ENCODE peak calls at places on chromosomes 3 and 15, in four cellular contexts. N, L, E and H are unnamed samples.
A peak's percentile ranks its signal among the peaks of the same experiment; 100 is the strongest.

GRCh38 chr15:70132148-70132547 is 34.4 kb upstream of the TLE3 start:
- DNase-seq in N (no peak), L (no peak), E (no peak), H (no peak)

GRCh38 chr3:192408007-192408655 is 319.2 kb downstream of the FGF12 start:
- DNase-seq in N (no peak), L (no peak), E (peak; percentile 61), H (no peak)

GRCh38 chr3:149267565-149267964 is 45.9 kb upstream of the CP start:
- DNase-seq in N (no peak), L (no peak), E (no peak), H (no peak)

GRCh38 chr15:85530079-85530478 is 149.7 kb downstream of the AKAP13 start:
- DNase-seq in N (no peak), L (no peak), E (peak; percentile 19), H (no peak)

GRCh38 chr15:79023918-79024317 is 66.7 kb downstream of the RASGRF1 start:
- DNase-seq in N (no peak), L (no peak), E (no peak), H (no peak)

GRCh38 chr3:160797306-160797705 is 41.3 kb downstream of the PPM1L start:
- DNase-seq in N (no peak), L (no peak), E (no peak), H (no peak)

GRCh38 chr15:32861741-32862140 is 143.9 kb downstream of the GREM1 start:
- DNase-seq in N (no peak), L (no peak), E (peak; percentile 50), H (no peak)

GRCh38 chr15:47184405-47185221 is 532.7 kb upstream of the SEMA6D start:
- DNase-seq in N (no peak), L (no peak), E (peak; percentile 60), H (no peak)

GRCh38 chr3:192875971-192876565 is 41.6 kb downstream of the MB21D2 start:
- DNase-seq in N (no peak), L (no peak), E (no peak), H (no peak)

GRCh38 chr3:52454938-52455282 is 494 bp upstream of the NISCH start:
- DNase-seq in N (no peak), L (no peak), E (no peak), H (no peak)

GRCh38 chr3:19489936-19490335 is 341.6 kb downstream of the KCNH8 start:
- DNase-seq in N (no peak), L (no peak), E (no peak), H (no peak)

GRCh38 chr15:100175406-100176114 is 166.2 kb downstream of the ADAMTS17 start:
- DNase-seq in N (no peak), L (no peak), E (no peak), H (no peak)

GRCh38 chr3:142213298-142213697 is 12.1 kb downstream of the GK5 start:
- DNase-seq in N (no peak), L (no peak), E (no peak), H (no peak)

GRCh38 chr3:177341766-177342165 is 144.5 kb upstream of the TBL1XR1 start:
- DNase-seq in N (no peak), L (no peak), E (no peak), H (no peak)

GRCh38 chr3:144273611-144274010 is 302.0 kb downstream of the DIPK2A start:
- DNase-seq in N (no peak), L (no peak), E (no peak), H (no peak)

GRCh38 chr15:35394416-35394815 is 151.5 kb downstream of the DPH6 start:
- DNase-seq in N (no peak), L (no peak), E (no peak), H (no peak)

GRCh38 chr3:11662392-11662990 is 18.8 kb upstream of the VGLL4 start:
- DNase-seq in N (no peak), L (no peak), E (peak; percentile 62), H (no peak)

GRCh38 chr3:64382171-64382570 is 156.9 kb upstream of the PRICKLE2 start:
- DNase-seq in N (no peak), L (no peak), E (no peak), H (no peak)

GRCh38 chr3:187802928-187803259 is 57.6 kb upstream of the BCL6 start:
- DNase-seq in N (no peak), L (no peak), E (no peak), H (peak; percentile 86)

GRCh38 chr3:193829781-193830180 is 236.8 kb downstream of the OPA1 start:
- DNase-seq in N (no peak), L (no peak), E (no peak), H (no peak)

GRCh38 chr3:14019459-14019858 is 105.2 kb downstream of the CHCHD4 start:
- DNase-seq in N (no peak), L (no peak), E (no peak), H (no peak)

GRCh38 chr3:71111784-71112440 is 471.6 kb downstream of the FOXP1 start:
- DNase-seq in N (no peak), L (no peak), E (no peak), H (peak; percentile 68)

GRCh38 chr3:40821316-40821715 is 296.6 kb downstream of the ZNF621 start:
- DNase-seq in N (no peak), L (no peak), E (no peak), H (no peak)

GRCh38 chr15:78907577-78907976 is 34.9 kb downstream of the MORF4L1 start:
- DNase-seq in N (no peak), L (no peak), E (peak; percentile 90), H (no peak)

GRCh38 chr3:169244119-169244864 is 419.2 kb downstream of the MECOM start:
- DNase-seq in N (no peak), L (no peak), E (peak; percentile 29), H (no peak)

GRCh38 chr3:138426211-138426610 is 8.2 kb upstream of the ESYT3 start:
- DNase-seq in N (no peak), L (no peak), E (peak; percentile 60), H (no peak)

GRCh38 chr3:18703798-18704197 is 278.7 kb upstream of the SATB1 start:
- DNase-seq in N (no peak), L (no peak), E (no peak), H (no peak)

GRCh38 chr15:48112242-48112641 is 8.5 kb upstream of the SLC24A5 start:
- DNase-seq in N (no peak), L (no peak), E (peak; percentile 82), H (peak; percentile 8)

GRCh38 chr15:47186071-47186470 is 531.2 kb upstream of the SEMA6D start:
- DNase-seq in N (no peak), L (no peak), E (no peak), H (no peak)

GRCh38 chr3:45912435-45912834 is 26.1 kb downstream of the CCR9 start:
- DNase-seq in N (no peak), L (no peak), E (no peak), H (no peak)

GRCh38 chr15:22980189-22981136 is at the start of gene CYFIP1:
- DNase-seq in N (peak; percentile 85), L (peak; percentile 37), E (peak; percentile 84), H (peak; percentile 5)

GRCh38 chr3:84783281-84783680 is 175.5 kb upstream of the CADM2 start:
- DNase-seq in N (no peak), L (no peak), E (no peak), H (no peak)

GRCh38 chr15:42371125-42371524 is 11.8 kb downstream of the CAPN3 start:
- DNase-seq in N (peak; percentile 61), L (no peak), E (peak; percentile 33), H (peak; percentile 9)

GRCh38 chr3:70740082-70740481 is 427.6 kb upstream of the MDFIC2 start:
- DNase-seq in N (no peak), L (no peak), E (no peak), H (no peak)

GRCh38 chr3:185900228-185900627 is 37.6 kb downstream of the TRA2B start:
- DNase-seq in N (peak; percentile 82), L (peak; percentile 71), E (no peak), H (no peak)

GRCh38 chr3:189233225-189233858 is 61.6 kb downstream of the TPRG1 start:
- DNase-seq in N (peak; percentile 5), L (peak; percentile 23), E (peak; percentile 81), H (peak; percentile 46)
- TF ChIP-seq CTCF in N (peak; percentile 18), L (peak; percentile 81), E (peak; percentile 76), H (no peak)

DNA sequence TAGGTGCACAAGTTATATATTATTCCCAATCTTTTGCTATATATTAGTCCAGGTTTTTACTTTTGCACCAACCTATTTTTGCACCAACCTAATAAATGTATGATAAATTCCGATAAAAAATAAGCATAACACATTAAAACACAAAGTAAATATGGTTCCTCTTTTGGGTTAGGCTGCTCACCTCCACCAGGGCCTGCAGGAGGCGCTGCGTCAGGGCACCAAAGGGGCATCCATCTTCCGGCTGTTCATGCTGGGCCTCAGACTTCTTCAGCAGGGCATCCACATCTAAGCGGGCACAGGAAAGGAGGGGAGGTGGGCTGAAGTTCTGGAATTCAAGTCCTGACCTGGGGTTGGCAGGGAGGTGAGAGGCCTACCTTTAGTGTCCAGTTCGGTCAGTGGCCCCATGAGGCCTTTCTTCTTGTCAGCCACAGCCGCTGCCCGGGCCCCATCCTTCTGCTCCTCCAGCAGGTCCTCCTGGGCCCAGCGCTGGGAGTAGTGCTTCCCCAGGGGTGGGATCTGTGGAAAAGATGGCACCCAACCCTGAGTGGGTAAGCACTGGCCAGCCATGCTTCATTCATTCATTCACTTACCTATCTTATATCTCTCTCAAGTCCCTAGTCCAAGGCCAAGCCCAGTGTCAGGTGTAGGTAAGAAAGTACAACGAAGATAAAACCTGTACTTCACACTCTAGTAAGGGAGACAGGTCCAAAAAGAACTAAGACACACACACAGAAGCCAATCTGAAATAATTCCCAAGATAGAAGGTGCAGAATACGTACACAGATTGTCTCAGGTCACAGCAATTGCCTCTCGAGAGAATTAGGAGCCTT is 5.2 kb downstream of the TADA3 start:
- DNase-seq in N (no peak), L (no peak), E (peak; percentile 41), H (no peak)
- TF ChIP-seq CTCF in N (peak; percentile 77), L (peak; percentile 51), E (peak; percentile 88), H (peak; percentile 61)

GRCh38 chr3:114554716-114555115 is 260.9 kb downstream of the TIGIT start:
- DNase-seq in N (no peak), L (no peak), E (no peak), H (no peak)
- TF ChIP-seq CTCF in N (no peak), L (no peak), E (no peak), H (no peak)

GRCh38 chr3:127304121-127304744 is 16.4 kb upstream of the PRR20G start:
- DNase-seq in N (peak; percentile 8), L (no peak), E (peak; percentile 43), H (no peak)
- TF ChIP-seq CTCF in N (no peak), L (no peak), E (no peak), H (no peak)

DNA sequence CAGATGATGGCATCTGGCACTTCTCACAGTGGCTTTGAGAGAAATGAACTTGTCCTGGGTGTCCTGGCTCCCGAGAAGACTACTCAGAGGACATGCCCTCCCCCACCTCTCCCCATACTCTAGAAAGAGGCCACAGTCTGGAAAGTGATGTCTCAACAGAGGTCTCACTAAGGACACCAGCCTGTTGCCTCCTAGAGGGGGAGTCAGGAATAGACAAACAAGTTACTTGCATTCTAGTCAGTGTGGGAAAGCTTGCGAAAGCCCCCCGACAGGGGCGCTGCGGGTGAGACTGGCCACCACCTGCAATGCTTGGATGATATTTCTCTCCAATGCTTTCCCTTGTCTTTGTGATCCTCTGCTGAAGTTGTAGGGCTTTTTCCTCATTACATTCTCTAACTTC is 17.2 kb downstream of the B4GALT4 start:
- DNase-seq in N (no peak), L (no peak), E (peak; percentile 56), H (no peak)
- TF ChIP-seq CTCF in N (no peak), L (peak; percentile 21), E (peak; percentile 40), H (no peak)